ENCODE peak calls at places on chromosomes 4 and X, in nine cellular contexts. M is ascending aorta; Q is GM03348; O is left lung; C is endothelial cell; K is PC-3; I is ELR; E is activated CD4-positive, alpha-beta T cell treated with anti-CD3 and anti-CD28 coated beads, Interleukin-2, amount 10 ng/mL, durations not matched to agents 7 days and 5 days; T is SJSA1. S is an unnamed sample.

GRCh38 chr4:73068496-73069337 is 799 bp downstream of the COX18 start:
- DNase-seq in C (peak), M (no peak), I (peak), K (peak), Q (peak), E (peak), T (peak), O (no peak), S (no peak)

GRCh38 chrX:136586386-136586785 is 54.4 kb downstream of the VGLL1 start:
- DNase-seq in O (no peak), M (no peak), E (peak), C (no peak), I (no peak), K (peak), T (no peak), Q (no peak), S (peak)

GRCh38 chr4:40722576-40723161 is 27.1 kb upstream of the NSUN7 start:
- DNase-seq in K (no peak), I (no peak), Q (no peak), T (no peak), C (no peak), E (peak), O (no peak), M (no peak), S (no peak)

GRCh38 chr4:75118739-75119138 is 185.8 kb downstream of the PARM1 start:
- DNase-seq in T (no peak), Q (no peak), O (no peak), E (no peak), C (no peak), I (no peak), K (no peak), M (no peak), S (no peak)

GRCh38 chr4:158182736-158183135 is 9.9 kb upstream of the GASK1B start:
- DNase-seq in O (no peak), Q (peak), K (no peak), I (no peak), M (no peak), E (no peak), C (no peak), T (no peak), S (no peak)

GRCh38 chr4:153962311-153963039 is 173.6 kb upstream of the SFRP2 start:
- DNase-seq in C (no peak), T (no peak), K (no peak), Q (no peak), M (no peak), E (peak), I (no peak), O (no peak), S (no peak)

GRCh38 chr4:177573487-177573886 is 131.2 kb upstream of the AGA start:
- DNase-seq in T (no peak), K (peak), I (peak), M (no peak), E (no peak), Q (peak), C (no peak), O (no peak), S (no peak)

GRCh38 chr4:147924604-147925412 is 192.9 kb downstream of the ARHGAP10 start:
- DNase-seq in E (peak), I (peak), O (no peak), C (peak), K (peak), M (no peak), Q (peak), T (peak), S (no peak)

S was measured in CD4-positive, CD25-positive, alpha-beta regulatory T cell.